ENCODE peak calls at places on chromosomes 16 and 17, in five cellular contexts. V is Peyer's patch, E is H7, Y is left lung, P is neuronal stem cell. Q is an unnamed sample.

GRCh38 chr17:49388692-49389513 is 25.8 kb downstream of the PHB1 start:
- DNase-seq in Y (no peak), V (no peak), P (no peak), E (no peak), Q (no peak)

GRCh38 chr17:73783382-73783766 is 139.1 kb upstream of the SDK2 start:
- DNase-seq in E (no peak), Y (no peak), P (no peak), V (no peak), Q (no peak)

GRCh38 chr17:41906465-41907184 is 12.1 kb downstream of the ACLY start:
- DNase-seq in V (no peak), Y (no peak), E (peak), P (no peak), Q (no peak)

GRCh38 chr17:2055494-2056220 is 754 bp downstream of the HIC1 start:
- DNase-seq in P (no peak), E (peak), Y (no peak), V (peak), Q (no peak)

GRCh38 chr16:65576631-65577030 is 454.8 kb upstream of the CDH11 start:
- DNase-seq in V (no peak), Y (no peak), P (no peak), E (peak), Q (peak)

GRCh38 chr16:55052335-55053070 is 121.8 kb downstream of the IRX5 start:
- DNase-seq in P (no peak), Y (no peak), V (no peak), E (no peak), Q (no peak)

GRCh38 chr17:65559802-65560627 is 1.4 kb downstream of the AXIN2 start:
- DNase-seq in Y (no peak), V (no peak), E (peak), P (no peak), Q (peak)

GRCh38 chr17:68455756-68456528 is 1.4 kb downstream of the WIPI1 start:
- DNase-seq in Y (no peak), V (no peak), P (no peak), E (no peak), Q (no peak)

GRCh38 chr17:6218333-6218732 is 148.2 kb downstream of the WSCD1 start:
- DNase-seq in P (no peak), V (no peak), Y (no peak), E (no peak), Q (no peak)

GRCh38 chr17:75047398-75048098 is 523 bp downstream of the KCTD2 start:
- DNase-seq in Y (peak), V (peak), E (peak), P (peak), Q (peak)

GRCh38 chr16:57372372-57373116 is at the start of gene CX3CL1:
- DNase-seq in V (peak), E (peak), Y (peak), P (no peak), Q (peak)

GRCh38 chr16:86925067-86925791 is 346.9 kb downstream of the FOXL1 start:
- DNase-seq in P (no peak), E (no peak), Y (no peak), V (peak), Q (peak)

GRCh38 chr16:1706386-1707192 is 594 bp downstream of the MAPK8IP3 start:
- DNase-seq in Y (no peak), P (no peak), V (no peak), E (peak), Q (no peak)